ENCODE peak calls at places on chromosomes 11 and 22, in five cellular contexts. T is GM23248, Y is fibroblast of lung, C is HCT116, N is MM.1S. Q is an unnamed sample.

GRCh38 chr11:120554771-120555432 is 43.4 kb downstream of the GRIK4 start:
- DNase-seq in T (peak; percentile 23), Y (peak; percentile 54), C (no peak), N (peak; percentile 95), Q (no peak)

GRCh38 chr11:11605181-11605580 is 16.6 kb downstream of the GALNT18 start:
- DNase-seq in T (no peak), Y (no peak), C (no peak), N (no peak), Q (no peak)

GRCh38 chr11:121792185-121792584 is 323.8 kb downstream of the BLID start:
- DNase-seq in T (no peak), Y (no peak), C (no peak), N (no peak), Q (no peak)

GRCh38 chr11:20000393-20001134 is 159.7 kb downstream of the DBX1 start:
- DNase-seq in T (no peak), Y (no peak), C (no peak), N (no peak), Q (peak; percentile 61)

GRCh38 chr11:112632866-112633505 is 328.2 kb upstream of the NCAM1 start:
- DNase-seq in T (peak; percentile 19), Y (no peak), C (no peak), N (no peak), Q (no peak)

GRCh38 chr22:43992331-43992821 is 31.7 kb upstream of the PARVB start:
- DNase-seq in T (peak; percentile 97), Y (peak; percentile 42), C (no peak), N (no peak), Q (no peak)

GRCh38 chr22:23651676-23652075 is 19.6 kb upstream of the DRICH1 start:
- DNase-seq in T (no peak), Y (no peak), C (no peak), N (no peak), Q (no peak)

GRCh38 chr11:5092821-5093585 is 23.6 kb downstream of the OR52E1 start:
- DNase-seq in T (peak; percentile 24), Y (no peak), C (no peak), N (no peak), Q (no peak)

GRCh38 chr11:112579282-112579681 is 318.6 kb upstream of the PLET1 start:
- DNase-seq in T (no peak), Y (no peak), C (no peak), N (no peak), Q (no peak)

GRCh38 chr11:128522063-128522942 is 65.1 kb downstream of the ETS1 start:
- DNase-seq in T (peak; percentile 99), Y (peak; percentile 97), C (peak; percentile 82), N (peak; percentile 94), Q (peak; percentile 97)

GRCh38 chr11:70631624-70632047 is 233.3 kb downstream of the CTTN start:
- DNase-seq in T (no peak), Y (no peak), C (no peak), N (no peak), Q (no peak)

GRCh38 chr11:12042215-12042676 is 33.8 kb upstream of the DKK3 start:
- DNase-seq in T (peak; percentile 95), Y (peak; percentile 91), C (peak; percentile 44), N (no peak), Q (peak; percentile 34)

GRCh38 chr22:50720861-50721844 is 16.9 kb upstream of the ACR start:
- DNase-seq in T (no peak), Y (no peak), C (no peak), N (no peak), Q (no peak)

GRCh38 chr22:50720301-50720845 is 17.6 kb upstream of the ACR start:
- DNase-seq in T (peak; percentile 48), Y (no peak), C (no peak), N (no peak), Q (peak; percentile 46)

GRCh38 chr22:50723991-50724390 is 14.0 kb upstream of the ACR start:
- DNase-seq in T (no peak), Y (no peak), C (no peak), N (no peak), Q (no peak)

GRCh38 chr22:50722716-50723428 is 15.1 kb upstream of the ACR start:
- DNase-seq in T (no peak), Y (no peak), C (no peak), N (no peak), Q (no peak)

GRCh38 chr22:50722048-50722701 is 15.8 kb upstream of the ACR start:
- DNase-seq in T (no peak), Y (no peak), C (no peak), N (no peak), Q (no peak)
- TF ChIP-seq EZH2 in T (no peak), Y (no peak), C (no peak), N (no peak), Q (no peak)

DNA sequence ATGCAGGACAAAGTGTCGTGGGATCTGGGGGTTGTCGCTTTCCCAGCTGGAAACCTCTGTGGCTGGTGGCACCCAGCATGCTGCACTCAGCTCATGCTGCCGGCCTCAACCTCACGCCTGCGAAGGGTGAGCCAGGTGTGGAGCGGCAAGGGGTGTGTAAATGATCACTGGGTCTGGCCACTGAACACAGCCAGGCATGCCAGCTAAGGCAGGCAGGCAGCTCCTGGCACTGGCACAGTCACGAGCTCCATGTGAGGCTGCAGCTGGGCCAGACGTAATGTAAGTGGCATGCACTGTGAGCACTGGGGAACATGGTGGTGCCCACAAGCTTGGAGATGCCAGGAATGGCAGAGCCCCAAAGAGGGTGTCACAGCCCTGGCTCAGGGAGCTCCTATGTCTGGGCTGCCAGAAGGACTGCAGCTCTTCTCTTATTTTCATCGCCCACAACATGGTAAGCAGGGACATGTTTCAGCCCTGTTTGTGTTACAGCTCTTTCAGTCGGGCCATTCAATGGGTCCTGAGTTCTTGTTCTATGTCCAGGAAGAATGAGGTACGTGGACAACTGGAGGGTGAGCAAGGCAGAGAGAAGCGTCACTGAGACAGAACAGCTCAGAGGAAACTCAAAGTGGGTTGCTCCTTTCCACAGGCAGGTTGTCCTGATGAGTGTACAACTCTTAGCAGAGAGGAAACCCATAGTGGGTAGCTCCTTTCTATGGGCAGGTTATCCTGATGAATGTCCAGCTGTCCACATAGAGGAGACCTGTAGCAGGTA is 403.8 kb downstream of the CNTN5 start:
- DNase-seq in T (no peak), Y (no peak), C (no peak), N (no peak), Q (no peak)
- H3K4me1 ChIP-seq in T (no peaks in the 10 kb centered on the region), Y (no peaks in the 10 kb centered on the region), C (no peaks in the 10 kb centered on the region), N (no peaks in the 10 kb centered on the region), Q (no peaks in the 10 kb centered on the region)

DNA sequence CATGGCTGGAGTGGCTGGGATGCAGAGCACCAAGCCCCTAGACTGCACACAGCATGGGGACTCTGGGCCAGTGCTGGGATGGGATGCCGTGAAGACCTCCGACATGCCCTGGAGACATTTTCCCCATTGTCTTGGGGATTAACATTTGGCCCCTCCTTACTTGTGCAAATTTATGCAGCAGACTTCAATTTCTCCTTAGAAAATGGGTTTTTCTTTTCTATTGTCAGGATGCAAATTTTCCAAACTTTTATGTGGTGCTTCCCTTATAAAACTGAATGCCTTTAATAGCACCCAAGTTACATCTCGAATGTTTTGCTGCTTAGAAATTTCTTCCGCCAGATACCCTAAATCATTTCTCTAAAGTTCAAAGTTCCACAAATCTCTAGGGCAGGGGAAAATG is 29.2 kb downstream of the RSF1 start:
- DNase-seq in T (no peak), Y (no peak), C (no peak), N (no peak), Q (no peak)
- H3K9me3 ChIP-seq in T (no peaks in the 10 kb centered on the region), Y (no peaks in the 10 kb centered on the region), C (no peaks in the 10 kb centered on the region), N (no peaks in the 10 kb centered on the region), Q (no peaks in the 10 kb centered on the region)

DNA sequence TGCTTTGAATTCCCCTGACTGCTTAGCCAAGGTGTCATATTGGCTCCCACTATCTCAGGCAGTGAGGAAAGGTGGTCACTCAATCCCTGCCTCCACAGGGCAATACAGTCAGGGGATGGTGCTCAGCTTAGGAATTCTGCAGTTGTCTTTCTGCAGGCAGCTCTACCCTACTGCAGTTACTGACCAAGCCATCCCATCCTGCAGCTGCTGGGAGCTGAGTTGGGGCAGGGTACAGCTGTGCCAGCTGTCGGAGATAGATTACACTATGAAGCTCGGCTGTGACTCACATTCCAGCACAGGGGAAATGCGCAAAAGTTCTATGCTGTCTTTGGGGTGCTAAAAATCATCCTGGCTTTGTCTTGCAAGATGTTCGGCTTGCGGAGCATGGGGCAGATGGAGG is 4.4 kb upstream of the DAGLA start:
- DNase-seq in T (peak; percentile 37), Y (no peak), C (no peak), N (no peak), Q (no peak)
- TF ChIP-seq EZH2 in T (no peak), Y (no peak), C (no peak), N (no peak), Q (no peak)

DNA sequence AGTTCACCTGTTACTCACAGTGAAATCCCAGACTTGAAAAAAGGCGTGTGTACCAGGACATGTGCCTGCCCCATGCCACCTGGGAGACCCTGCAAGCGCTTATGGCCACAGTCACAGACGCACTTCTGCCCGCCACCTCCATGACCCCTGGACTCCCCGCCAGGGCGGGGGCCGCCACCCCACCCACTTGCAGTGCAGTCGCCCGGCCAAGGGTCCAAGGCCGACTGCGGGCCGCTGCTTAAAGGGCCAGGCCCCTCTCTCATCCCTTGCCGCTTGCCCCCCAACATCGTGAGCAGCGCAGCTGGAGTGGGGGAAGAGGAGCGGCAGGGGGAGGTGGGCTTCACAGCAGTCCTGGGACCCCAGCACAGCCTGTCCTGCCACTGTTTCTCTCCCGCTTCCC is 10.8 kb downstream of the DUSP8 start:
- DNase-seq in T (no peak), Y (no peak), C (no peak), N (no peak), Q (no peak)
- H3K4me1 ChIP-seq in T (peaks cover 13% of the 10 kb centered on the region), Y (peaks cover 5% of the 10 kb centered on the region), C (peaks cover 26% of the 10 kb centered on the region), N (no peaks in the 10 kb centered on the region), Q (peaks cover 24% of the 10 kb centered on the region)

GRCh38 chr11:74866557-74866956 is 82.3 kb downstream of the XRRA1 start:
- DNase-seq in T (no peak), Y (no peak), C (no peak), N (no peak), Q (no peak)
- H3K9me3 ChIP-seq in T (no peaks in the 10 kb centered on the region), Y (peaks cover 2% of the 10 kb centered on the region), C (peaks cover 42% of the 10 kb centered on the region), N (no peaks in the 10 kb centered on the region), Q (peaks cover 41% of the 10 kb centered on the region)

DNA sequence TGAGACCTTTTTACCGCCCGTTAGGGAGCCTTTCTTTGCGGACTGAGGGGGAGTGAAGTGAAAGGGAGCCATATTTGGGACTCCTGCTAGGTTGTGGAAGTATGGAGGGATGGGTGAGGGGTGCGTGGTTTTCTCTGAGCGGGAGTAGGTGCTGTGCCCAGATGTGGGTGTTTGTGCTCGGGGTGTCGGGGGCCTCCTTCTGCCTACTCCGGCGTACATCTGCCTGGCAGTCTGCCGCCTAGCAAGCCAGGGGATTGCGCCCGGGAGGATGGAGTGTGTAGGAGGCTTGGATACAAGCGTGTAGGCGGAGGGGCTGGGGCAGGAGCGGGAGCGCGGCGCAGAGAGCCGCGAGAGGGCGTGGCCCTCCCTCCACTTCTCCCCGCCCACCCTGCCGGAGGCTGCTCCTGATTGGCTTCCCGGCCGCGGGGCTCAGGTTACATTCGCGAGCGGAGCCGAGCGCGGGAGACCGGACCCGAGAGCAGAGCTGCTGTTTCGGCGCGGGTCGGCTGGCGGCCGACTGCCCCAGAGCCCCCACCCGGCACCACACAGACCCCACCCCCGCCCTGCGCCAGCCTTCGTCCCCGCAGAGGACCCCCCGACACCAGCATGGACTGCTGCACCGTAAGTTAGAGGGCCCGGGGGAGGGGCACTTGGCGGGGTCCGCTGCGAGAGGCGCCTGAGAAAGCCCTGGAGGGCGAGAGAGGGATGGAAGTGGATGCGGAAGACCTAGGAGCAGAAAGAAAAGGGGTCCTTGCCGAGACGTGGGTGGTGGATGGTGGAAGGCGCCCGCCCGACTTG is at the start of gene NRGN:
- DNase-seq in T (peak; percentile 95), Y (peak; percentile 80), C (peak; percentile 66), N (peak; percentile 92), Q (peak; percentile 96)
- TF ChIP-seq EZH2 in T (no peak), Y (no peak), C (no peak), N (no peak), Q (no peak)